ENCODE peak calls at places on chromosome 22, in five cellular contexts. X is adrenal gland, T is right atrium auricular region, E is heart right ventricle, C is suprapubic skin. S is an unnamed sample. For H3K36me3 and H3K4me1, the result is how much of the 10 kb centered on the place peaks cover.

GRCh38 chr22:40009953-40010751 is 15.4 kb downstream of the FAM83F start:
- DNase-seq in X (no peak), C (no peak), T (no peak), E (no peak), S (no peak)

GRCh38 chr22:49997932-49998717 is 14.4 kb downstream of the IL17REL start:
- DNase-seq in X (no peak), C (peak), E (no peak), T (no peak), S (no peak)

GRCh38 chr22:44185237-44186120 is 4.8 kb downstream of the PARVG start:
- DNase-seq in E (no peak), X (no peak), C (no peak), T (no peak), S (no peak)

GRCh38 chr22:38097557-38098409 is 12.7 kb downstream of the BAIAP2L2 start:
- DNase-seq in X (no peak), T (no peak), C (no peak), E (no peak), S (no peak)

GRCh38 chr22:44286673-44287072 is 26.1 kb downstream of the SHISAL1 start:
- DNase-seq in E (no peak), C (no peak), X (no peak), T (no peak), S (no peak)

GRCh38 chr22:34850010-34850409 is 215.9 kb upstream of the ISX start:
- DNase-seq in T (no peak), C (no peak), E (no peak), X (no peak), S (no peak)

GRCh38 chr22:45583504-45583903 is 80.8 kb downstream of the FBLN1 start:
- DNase-seq in E (no peak), X (no peak), C (no peak), T (no peak), S (no peak)

GRCh38 chr22:24843048-24843447 is 37.0 kb downstream of the SGSM1 start:
- DNase-seq in E (no peak), X (no peak), T (no peak), C (no peak), S (no peak)

GRCh38 chr22:25067851-25068421 is 115.4 kb downstream of the KIAA1671 start:
- DNase-seq in E (no peak), T (no peak), C (no peak), X (peak), S (no peak)

DNA sequence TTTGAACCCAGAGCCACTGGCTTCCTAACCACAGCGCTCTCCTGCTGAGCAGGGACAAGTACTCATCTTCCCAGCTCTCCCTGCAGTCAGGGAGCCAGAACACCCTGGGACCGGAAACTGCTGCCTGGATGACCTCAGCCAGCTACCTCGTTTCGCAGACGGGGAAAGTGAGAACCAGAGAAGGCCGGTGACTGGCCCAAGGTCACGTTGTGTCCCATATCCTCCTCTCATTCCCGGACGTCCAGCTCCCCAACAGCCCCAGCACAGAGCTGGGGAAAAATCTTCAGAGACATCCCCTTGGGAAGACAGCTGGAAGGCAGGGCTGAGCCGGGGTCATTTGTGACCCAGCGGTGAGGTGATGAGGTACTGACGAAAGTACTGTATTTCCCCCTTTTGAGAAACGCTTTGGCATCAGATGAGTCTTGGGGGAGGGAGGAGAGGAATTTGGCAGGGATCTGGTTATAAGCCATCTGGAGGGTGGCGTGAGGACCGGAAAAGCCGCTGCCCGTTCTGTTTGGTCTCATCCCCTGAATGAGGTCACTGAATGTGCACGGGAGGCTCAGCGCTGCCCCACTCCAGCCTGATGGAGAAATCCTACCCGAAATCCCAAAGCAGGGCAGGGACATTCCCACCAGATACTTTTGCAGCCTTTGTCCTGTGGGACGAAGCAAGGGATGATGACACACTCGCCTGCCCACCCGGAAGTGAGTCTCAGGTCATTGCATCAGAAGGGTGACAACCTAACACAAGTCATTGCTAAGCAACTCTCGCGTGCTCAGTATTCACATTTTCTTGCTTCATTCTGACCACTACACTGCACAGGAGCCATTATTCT is 41.1 kb downstream of the LIF start:
- DNase-seq in T (peak), C (peak), E (peak), X (peak), S (no peak)
- H3K27ac ChIP-seq in T (peak), C (peak), E (peak), X (no peak), S (peak)

GRCh38 chr22:31692186-31692886 is 30.3 kb upstream of the PISD start:
- DNase-seq in E (no peak), T (no peak), X (no peak), C (no peak), S (no peak)
- H3K36me3 ChIP-seq in E (under half), T (half or more), X (under half), C (half or more), S (under half)

DNA sequence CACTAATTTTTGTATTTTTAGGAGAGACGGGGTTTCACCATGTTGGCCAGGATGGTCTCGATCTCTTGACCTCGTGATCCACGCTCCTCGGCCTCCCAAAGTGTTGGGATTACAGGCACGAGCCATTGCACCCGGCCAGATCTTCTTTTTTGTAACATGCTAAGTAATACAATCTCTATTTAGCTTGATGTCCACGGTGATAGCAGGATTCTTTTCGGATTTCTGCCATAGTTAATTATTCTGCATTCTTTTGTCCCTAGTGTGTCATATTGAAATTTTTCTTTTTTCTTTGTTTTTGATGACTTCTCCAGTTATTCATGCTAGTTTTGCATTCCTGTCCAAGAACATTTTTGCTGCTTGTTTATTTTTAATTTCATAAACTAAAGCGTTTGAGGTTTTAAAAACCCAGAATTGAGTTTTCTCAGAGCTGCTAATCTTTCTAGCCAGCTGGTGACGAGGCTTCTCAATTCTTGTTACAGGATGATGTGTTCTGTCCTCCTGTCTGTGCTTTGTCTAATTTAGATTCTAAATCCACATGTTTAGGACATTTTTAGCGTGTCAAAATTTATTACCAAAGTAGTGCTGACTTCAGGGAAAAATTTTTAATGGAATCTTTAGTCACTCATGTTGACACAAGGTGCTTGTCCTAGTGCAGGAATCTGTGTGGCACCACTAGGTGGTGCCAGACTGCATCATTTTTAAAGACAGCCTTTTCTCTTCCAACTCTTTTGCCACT is 21.8 kb downstream of the NF2 start:
- DNase-seq in E (no peak), T (peak), C (no peak), X (peak), S (no peak)
- H3K4me1 ChIP-seq in E (half or more), T (under half), C (half or more), X (under half), S (under half)

GRCh38 chr22:36743591-36744412 is 32.1 kb downstream of the IFT27 start:
- DNase-seq in X (no peak), E (no peak), T (no peak), C (peak), S (peak)
- H3K27ac ChIP-seq in X (no peak), E (no peak), T (no peak), C (no peak), S (no peak)

DNA sequence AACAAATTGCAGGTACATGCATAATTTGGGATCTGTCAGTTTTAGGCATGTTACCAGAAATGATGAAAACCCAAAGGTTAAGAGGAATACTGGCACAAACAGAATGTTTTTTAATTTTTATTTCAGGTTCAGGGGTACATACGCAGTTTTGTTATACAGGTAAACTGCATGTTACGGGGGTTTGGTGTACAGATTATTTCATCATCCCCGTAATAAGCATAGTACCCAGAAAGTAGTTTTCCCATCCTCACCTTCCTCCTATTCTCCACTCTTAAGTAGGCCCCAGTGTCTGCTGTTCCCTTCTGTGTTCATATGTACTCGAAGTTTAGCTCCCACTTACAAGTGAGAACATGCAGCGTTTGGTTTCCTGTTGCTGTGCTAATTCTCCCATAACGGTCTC is 33.0 kb downstream of the PI4KA start:
- DNase-seq in C (no peak), T (no peak), X (no peak), E (no peak), S (no peak)
- H3K36me3 ChIP-seq in C (half or more), T (under half), X (under half), E (under half), S (under half)

GRCh38 chr22:36360871-36361383 is 26.8 kb downstream of the MYH9 start:
- DNase-seq in E (no peak), T (no peak), C (no peak), X (no peak), S (no peak)
- H3K4me1 ChIP-seq in E (half or more), T (half or more), C (half or more), X (half or more), S (half or more)

DNA sequence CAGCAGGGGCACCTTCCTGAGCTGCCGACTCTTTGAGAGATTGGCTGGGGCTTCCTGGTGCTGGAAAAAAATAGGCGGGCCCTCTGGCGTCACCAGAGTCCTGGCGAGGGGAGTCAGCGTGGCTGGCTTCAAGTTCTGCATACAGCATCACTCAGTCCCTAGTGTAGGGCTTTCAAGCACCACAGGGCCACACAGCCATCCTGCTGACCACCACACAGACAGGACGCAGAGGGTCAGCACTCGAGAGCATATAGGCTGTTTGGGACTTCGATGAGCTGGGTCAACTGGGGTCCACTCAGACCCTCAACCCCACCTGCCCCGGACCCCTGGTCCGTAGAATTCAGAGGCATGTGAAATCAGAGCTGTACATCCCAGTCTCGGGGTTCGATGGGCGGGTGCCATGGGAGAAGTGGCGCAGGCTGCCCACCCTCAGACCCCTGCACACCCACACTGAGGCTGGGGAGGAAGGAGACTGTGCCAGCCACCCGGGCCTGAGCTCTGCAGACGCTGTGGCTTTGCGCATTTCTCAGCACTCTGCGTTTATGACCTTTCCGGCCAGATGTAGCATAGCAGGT is 1131.9 kb downstream of the BRD1 start:
- DNase-seq in C (no peak), T (no peak), X (no peak), E (no peak), S (no peak)
- H3K27ac ChIP-seq in C (no peak), T (no peak), X (no peak), E (no peak), S (no peak)

DNA sequence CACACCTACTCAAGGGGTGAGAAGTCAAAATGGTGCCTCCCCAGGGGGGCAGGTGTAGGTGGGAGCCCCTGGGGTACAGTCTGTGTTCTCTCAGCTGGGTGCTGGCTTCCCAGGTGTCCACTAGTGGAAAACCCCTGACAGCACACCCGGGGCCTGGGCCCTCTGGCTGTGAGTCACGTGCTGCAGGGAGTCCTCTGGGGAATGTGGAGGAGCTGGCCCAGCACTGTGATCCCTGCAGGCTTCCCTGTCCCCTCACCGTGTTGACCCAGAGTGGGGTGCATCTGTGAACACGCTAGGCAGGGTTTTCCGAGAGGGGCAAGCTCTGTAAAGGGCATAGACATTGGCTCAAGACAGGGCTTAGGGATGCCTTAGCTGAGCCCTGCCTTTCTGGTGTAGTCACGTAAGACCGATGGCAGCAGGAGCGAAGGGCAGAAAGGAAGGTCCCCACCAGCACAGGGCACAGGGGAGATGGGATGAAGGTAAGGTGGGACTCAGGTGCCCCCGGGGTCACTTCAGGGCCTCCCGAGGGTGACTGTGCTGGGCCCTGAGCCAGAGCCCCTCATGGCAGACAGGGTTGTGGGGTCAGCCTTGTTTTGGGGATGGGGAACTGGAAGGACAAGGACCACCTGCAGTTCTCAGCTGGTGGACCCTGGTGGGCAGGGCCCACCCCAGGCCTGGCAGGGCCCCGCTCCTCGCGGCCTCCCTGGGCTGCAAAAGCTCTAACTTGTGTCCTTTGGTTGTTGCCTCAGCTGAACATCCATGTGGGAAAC is 14.1 kb downstream of the DERL3 start:
- DNase-seq in C (no peak), T (no peak), E (no peak), X (no peak), S (no peak)
- H3K36me3 ChIP-seq in C (half or more), T (half or more), E (under half), X (under half), S (half or more)